ENCODE peak calls at places on chromosomes 5 and 9, in nine cellular contexts. U, V, Q, G, Y, I, K, P and O are unnamed samples.
A peak's percentile ranks its signal among the peaks of the same experiment; 100 is the strongest.

GRCh38 chr9:98807811-98808195 is 333 bp downstream of the GALNT12 start:
- DNase-seq in U (no peak), V (peak; percentile 72), Q (no peak), G (no peak), Y (peak; percentile 83), I (no peak), K (peak; percentile 20), P (no peak), O (no peak)

GRCh38 chr5:59711316-59711715 is 182.2 kb downstream of the PDE4D start:
- DNase-seq in U (no peak), V (no peak), Q (no peak), G (no peak), Y (no peak), I (no peak), K (no peak), P (no peak), O (no peak)

GRCh38 chr5:77101298-77101697 is 14.2 kb upstream of the ZBED3 start:
- DNase-seq in U (no peak), V (no peak), Q (no peak), G (no peak), Y (no peak), I (no peak), K (no peak), P (no peak), O (no peak)

GRCh38 chr9:2465921-2466460 is 155.6 kb upstream of the VLDLR start:
- DNase-seq in U (no peak), V (no peak), Q (no peak), G (no peak), Y (no peak), I (no peak), K (no peak), P (no peak), O (no peak)

GRCh38 chr9:85142461-85143401 is 473.2 kb downstream of the NTRK2 start:
- DNase-seq in U (no peak), V (no peak), Q (no peak), G (no peak), Y (peak; percentile 90), I (peak; percentile 64), K (no peak), P (no peak), O (no peak)

GRCh38 chr5:32612134-32612888 is 27.0 kb downstream of the SUB1 start:
- DNase-seq in U (no peak), V (no peak), Q (no peak), G (no peak), Y (no peak), I (no peak), K (no peak), P (no peak), O (no peak)

GRCh38 chr5:82277613-82277986 is 554 bp downstream of the RPS23 start:
- DNase-seq in U (no peak), V (no peak), Q (no peak), G (no peak), Y (no peak), I (no peak), K (no peak), P (no peak), O (no peak)

GRCh38 chr9:24594234-24594850 is 48.6 kb upstream of the IZUMO3 start:
- DNase-seq in U (no peak), V (peak; percentile 36), Q (no peak), G (no peak), Y (no peak), I (no peak), K (no peak), P (no peak), O (peak; percentile 43)

GRCh38 chr9:78261403-78262001 is 25.6 kb downstream of the CEP78 start:
- DNase-seq in U (no peak), V (no peak), Q (no peak), G (no peak), Y (no peak), I (no peak), K (no peak), P (no peak), O (no peak)

GRCh38 chr5:96816430-96816939 is 8.7 kb upstream of the ERAP1 start:
- DNase-seq in U (no peak), V (no peak), Q (peak; percentile 93), G (peak; percentile 16), Y (no peak), I (no peak), K (peak; percentile 65), P (no peak), O (no peak)

GRCh38 chr9:2493106-2493505 is 128.5 kb upstream of the VLDLR start:
- DNase-seq in U (no peak), V (no peak), Q (no peak), G (no peak), Y (no peak), I (no peak), K (no peak), P (peak; percentile 41), O (no peak)

GRCh38 chr5:54301215-54301614 is 9.2 kb downstream of the ARL15 start:
- DNase-seq in U (no peak), V (no peak), Q (no peak), G (no peak), Y (no peak), I (no peak), K (no peak), P (no peak), O (no peak)

GRCh38 chr9:86341007-86341491 is 13.2 kb downstream of the TUT7 start:
- DNase-seq in U (no peak), V (no peak), Q (no peak), G (no peak), Y (no peak), I (no peak), K (no peak), P (no peak), O (no peak)

GRCh38 chr5:124468671-124469411 is 277.6 kb downstream of the ZNF608 start:
- DNase-seq in U (no peak), V (no peak), Q (no peak), G (no peak), Y (no peak), I (no peak), K (no peak), P (no peak), O (no peak)

GRCh38 chr5:124996764-124997077 is 250.3 kb upstream of the ZNF608 start:
- DNase-seq in U (no peak), V (no peak), Q (no peak), G (no peak), Y (no peak), I (no peak), K (no peak), P (no peak), O (no peak)

GRCh38 chr9:127161081-127161621 is 38.7 kb upstream of the ANGPTL2 start:
- DNase-seq in U (no peak), V (peak; percentile 38), Q (no peak), G (no peak), Y (peak; percentile 83), I (peak; percentile 46), K (no peak), P (no peak), O (no peak)

GRCh38 chr9:112174223-112174964 is 703 bp downstream of the SUSD1 start:
- DNase-seq in U (peak; percentile 31), V (peak; percentile 90), Q (peak; percentile 70), G (peak; percentile 87), Y (peak; percentile 89), I (peak; percentile 73), K (peak; percentile 74), P (peak; percentile 48), O (peak; percentile 82)

GRCh38 chr9:72533322-72533721 is 11.9 kb downstream of the TMC1 start:
- DNase-seq in U (no peak), V (no peak), Q (no peak), G (no peak), Y (no peak), I (no peak), K (no peak), P (no peak), O (no peak)

GRCh38 chr5:172713113-172713808 is 57.7 kb downstream of the DUSP1 start:
- DNase-seq in U (peak; percentile 79), V (peak; percentile 87), Q (peak; percentile 67), G (peak; percentile 73), Y (peak; percentile 94), I (no peak), K (peak; percentile 81), P (peak; percentile 60), O (peak; percentile 93)

DNA sequence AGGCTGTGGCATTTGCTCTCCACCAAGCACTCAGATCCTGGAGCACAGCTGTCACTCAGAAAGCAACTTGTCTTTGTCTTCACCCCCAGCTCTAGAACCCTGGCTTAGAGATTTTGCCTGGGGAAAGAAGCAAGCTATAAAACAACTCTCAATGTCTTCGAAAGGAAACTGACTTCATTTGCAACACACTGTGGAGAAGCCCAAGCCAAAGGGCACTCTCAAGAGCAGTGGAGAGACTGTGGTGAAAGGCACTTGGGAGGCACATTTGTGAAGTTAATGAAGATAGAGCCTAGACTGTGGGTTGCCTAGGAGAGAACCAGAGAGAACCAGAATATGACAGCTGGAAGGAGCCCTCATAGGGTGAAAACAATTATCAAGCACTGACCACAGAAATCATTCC is 103.4 kb downstream of the CFAP95 start:
- DNase-seq in U (no peak), V (no peak), Q (no peak), G (no peak), Y (no peak), I (no peak), K (no peak), P (no peak), O (no peak)
- TF ChIP-seq CTCF in U (no peak), V (no peak), Q (no peak), G (no peak), Y (no peak), I (no peak), K (no peak), P (no peak), O (no peak)

GRCh38 chr5:1975898-1976765 is 93.4 kb upstream of the IRX4 start:
- DNase-seq in U (no peak), V (no peak), Q (no peak), G (no peak), Y (peak; percentile 58), I (no peak), K (no peak), P (no peak), O (no peak)
- TF ChIP-seq CTCF in U (no peak), V (peak; percentile 15), Q (peak; percentile 54), G (no peak), Y (no peak), I (no peak), K (no peak), P (peak; percentile 36), O (no peak)

DNA sequence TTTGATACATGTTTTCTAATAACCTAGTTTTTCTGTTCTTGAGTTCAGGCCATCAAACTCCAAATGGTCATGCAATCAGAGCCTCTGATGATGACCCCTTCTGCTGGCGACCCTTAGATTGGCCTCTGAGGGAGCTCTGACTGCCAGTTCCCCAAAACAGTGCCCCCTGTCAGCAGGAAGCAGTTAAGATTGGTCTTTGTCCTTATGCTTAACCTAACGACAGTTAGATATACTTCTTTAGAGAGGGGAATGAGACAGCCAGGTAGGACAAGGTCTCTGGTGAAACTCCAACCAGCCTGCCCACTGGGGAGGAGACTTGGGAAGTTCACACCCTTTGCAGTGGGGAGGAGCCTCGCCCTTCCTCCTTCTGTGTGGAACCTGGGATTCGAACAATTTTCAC is 390.4 kb upstream of the KIF2A start:
- DNase-seq in U (no peak), V (no peak), Q (no peak), G (no peak), Y (no peak), I (no peak), K (no peak), P (no peak), O (no peak)
- TF ChIP-seq CTCF in U (no peak), V (no peak), Q (no peak), G (no peak), Y (no peak), I (no peak), K (no peak), P (no peak), O (no peak)

DNA sequence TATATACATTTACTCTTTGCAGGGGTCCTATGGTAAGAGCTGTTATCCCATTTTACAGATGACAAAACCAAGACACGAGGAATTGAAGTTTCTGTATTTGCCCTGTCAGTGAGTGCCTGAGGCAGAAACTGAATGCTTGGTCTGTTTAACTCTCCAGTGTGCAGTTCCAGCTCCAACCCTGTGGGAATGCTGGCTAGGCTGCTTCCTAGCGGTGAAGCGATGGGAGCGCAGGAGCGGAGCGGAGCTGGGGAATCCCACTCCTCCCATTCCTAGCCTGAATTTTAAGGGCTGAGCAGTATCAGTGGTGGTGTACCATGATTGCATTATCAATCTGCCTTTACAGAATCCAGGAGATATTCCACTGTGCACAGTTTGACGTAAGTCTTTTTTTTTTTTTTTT is 202.3 kb downstream of the LRRC70 start:
- DNase-seq in U (no peak), V (no peak), Q (no peak), G (no peak), Y (no peak), I (no peak), K (no peak), P (no peak), O (no peak)
- TF ChIP-seq CTCF in U (no peak), V (no peak), Q (no peak), G (no peak), Y (no peak), I (no peak), K (no peak), P (no peak), O (no peak)